ENCODE peak calls at places on chromosome 14, in seven cellular contexts. X, L, Y, P, K, F and D are unnamed samples.
A peak's percentile ranks its signal among the peaks of the same experiment; 100 is the strongest.

GRCh38 chr14:100030441-100031153 is 34.6 kb upstream of the EVL start:
- DNase-seq in X (no peak), L (no peak), Y (no peak), P (no peak), K (no peak), F (no peak), D (no peak)

GRCh38 chr14:60848066-60848465 is 113.5 kb downstream of the MNAT1 start:
- DNase-seq in X (no peak), L (no peak), Y (no peak), P (no peak), K (no peak), F (no peak), D (no peak)

GRCh38 chr14:77125275-77126073 is 16.1 kb downstream of the ZDHHC22 start:
- DNase-seq in X (no peak), L (no peak), Y (no peak), P (no peak), K (peak; percentile 63), F (no peak), D (no peak)

GRCh38 chr14:60931206-60931605 is 49.7 kb downstream of the TRMT5 start:
- DNase-seq in X (no peak), L (no peak), Y (no peak), P (no peak), K (no peak), F (no peak), D (no peak)

GRCh38 chr14:101965145-101965531 is 765 bp downstream of the DYNC1H1 start:
- DNase-seq in X (peak; percentile 64), L (peak; percentile 68), Y (peak; percentile 56), P (peak; percentile 75), K (peak; percentile 84), F (peak; percentile 55), D (peak; percentile 58)

GRCh38 chr14:104040539-104040938 is 45.0 kb upstream of the ASPG start:
- DNase-seq in X (no peak), L (no peak), Y (no peak), P (no peak), K (no peak), F (no peak), D (no peak)

GRCh38 chr14:39267592-39268112 is 33.9 kb downstream of the MIA2 start:
- DNase-seq in X (no peak), L (no peak), Y (no peak), P (no peak), K (no peak), F (no peak), D (no peak)

GRCh38 chr14:61185534-61185933 is 95.6 kb downstream of the TMEM30B start:
- DNase-seq in X (no peak), L (no peak), Y (no peak), P (no peak), K (no peak), F (no peak), D (no peak)

GRCh38 chr14:22895402-22895801 is 12.4 kb downstream of the REM2 start:
- DNase-seq in X (no peak), L (no peak), Y (no peak), P (no peak), K (no peak), F (no peak), D (no peak)

GRCh38 chr14:49424436-49425331 is 161.5 kb downstream of the RPS29 start:
- DNase-seq in X (no peak), L (no peak), Y (no peak), P (no peak), K (no peak), F (no peak), D (no peak)

GRCh38 chr14:90061849-90062794 is at the start of gene KCNK13:
- DNase-seq in X (no peak), L (peak; percentile 11), Y (peak; percentile 39), P (no peak), K (no peak), F (peak; percentile 25), D (peak; percentile 40)

GRCh38 chr14:103019827-103020226 is 37.5 kb downstream of the CDC42BPB start:
- DNase-seq in X (no peak), L (no peak), Y (no peak), P (no peak), K (no peak), F (no peak), D (no peak)

GRCh38 chr14:50932159-50932558 is 12.1 kb downstream of the PYGL start:
- DNase-seq in X (no peak), L (no peak), Y (no peak), P (no peak), K (no peak), F (no peak), D (no peak)

GRCh38 chr14:103862393-103862782 is 15.0 kb upstream of the PPP1R13B start:
- DNase-seq in X (no peak), L (no peak), Y (no peak), P (no peak), K (no peak), F (no peak), D (no peak)

GRCh38 chr14:45905672-45906071 is 652.7 kb upstream of the MIS18BP1 start:
- DNase-seq in X (no peak), L (no peak), Y (no peak), P (no peak), K (no peak), F (no peak), D (no peak)

GRCh38 chr14:63487724-63488123 is 55.5 kb downstream of the PPP2R5E start:
- DNase-seq in X (no peak), L (peak; percentile 33), Y (no peak), P (no peak), K (no peak), F (no peak), D (no peak)

GRCh38 chr14:89779707-89780106 is 174.8 kb downstream of the EFCAB11 start:
- DNase-seq in X (no peak), L (no peak), Y (no peak), P (no peak), K (no peak), F (no peak), D (no peak)

GRCh38 chr14:104461676-104462443 is 117.7 kb upstream of the C14orf180 start:
- DNase-seq in X (no peak), L (no peak), Y (no peak), P (no peak), K (peak; percentile 64), F (peak; percentile 40), D (no peak)